ENCODE peak calls at places on chromosomes 12 and 14, in four cellular contexts. Y is thoracic aorta, J is HepG2, G is lung. K is an unnamed sample.

GRCh38 chr12:22600226-22600625 is 24.7 kb upstream of the ETNK1 start:
- ATAC-seq in J (no peak), Y (no peak), G (no peak), K (no peak)

GRCh38 chr12:82966160-82966559 is 279.5 kb downstream of the TMTC2 start:
- ATAC-seq in G (no peak), Y (no peak), J (no peak), K (no peak)

GRCh38 chr14:53368714-53369191 is 215.6 kb upstream of the DDHD1 start:
- ATAC-seq in G (peak), Y (no peak), J (no peak), K (peak)

GRCh38 chr14:26130690-26131089 is 467.1 kb downstream of the NOVA1 start:
- ATAC-seq in G (no peak), Y (no peak), J (no peak), K (no peak)

GRCh38 chr14:63713765-63714164 is 14.1 kb downstream of the SGPP1 start:
- ATAC-seq in J (no peak), Y (no peak), G (no peak), K (peak)

GRCh38 chr12:132170637-132171292 is 26.5 kb downstream of the NOC4L start:
- ATAC-seq in Y (no peak), G (no peak), J (peak), K (no peak)

GRCh38 chr12:51721281-51721940 is 127.1 kb downstream of the FIGNL2 start:
- ATAC-seq in Y (no peak), J (no peak), G (no peak), K (peak)

GRCh38 chr12:95815635-95816212 is 25.2 kb upstream of the NTN4 start:
- ATAC-seq in G (no peak), J (peak), Y (no peak), K (peak)

GRCh38 chr12:112977641-112978040 is 678 bp upstream of the OAS2 start:
- ATAC-seq in Y (no peak), J (peak), G (no peak), K (no peak)

GRCh38 chr14:65926935-65927700 is 514.6 kb downstream of the FUT8 start:
- ATAC-seq in J (no peak), G (no peak), Y (no peak), K (no peak)

GRCh38 chr12:26402648-26403047 is 207.3 kb downstream of the SSPN start:
- ATAC-seq in J (peak), Y (no peak), G (peak), K (no peak)

GRCh38 chr12:68137278-68137930 is 22.1 kb downstream of the IFNG start:
- ATAC-seq in J (no peak), G (no peak), Y (no peak), K (no peak)

GRCh38 chr12:92899388-92900001 is 29.6 kb downstream of the EEA1 start:
- ATAC-seq in Y (peak), G (peak), J (peak), K (peak)

GRCh38 chr14:54502602-54503001 is 7.1 kb upstream of the CGRRF1 start:
- ATAC-seq in G (no peak), J (no peak), Y (no peak), K (peak)

GRCh38 chr14:87156878-87157277 is 836.1 kb downstream of the GALC start:
- ATAC-seq in G (no peak), Y (no peak), J (no peak), K (no peak)

GRCh38 chr12:12020762-12021161 is 50.0 kb upstream of the BCL2L14 start:
- ATAC-seq in J (no peak), Y (no peak), G (no peak), K (no peak)

GRCh38 chr14:60532442-60532841 is 23.5 kb downstream of the SIX6 start:
- ATAC-seq in G (no peak), J (no peak), Y (no peak), K (no peak)

GRCh38 chr14:76918751-76919421 is 92.7 kb downstream of the LRRC74A start:
- ATAC-seq in Y (peak), G (peak), J (peak), K (peak)

GRCh38 chr12:28253175-28253641 is 63.0 kb downstream of the CCDC91 start:
- ATAC-seq in Y (no peak), G (no peak), J (no peak), K (no peak)

GRCh38 chr12:95446511-95446910 is 27.4 kb upstream of the METAP2 start:
- ATAC-seq in Y (no peak), J (peak), G (no peak), K (peak)

GRCh38 chr14:88981948-88982347 is 157.5 kb downstream of the TTC8 start:
- ATAC-seq in Y (no peak), J (no peak), G (no peak), K (no peak)

GRCh38 chr12:42370013-42370412 is 44.0 kb downstream of the PPHLN1 start:
- ATAC-seq in Y (no peak), J (no peak), G (no peak), K (no peak)

GRCh38 chr12:27355486-27355885 is 22.9 kb downstream of the BMAL2 start:
- ATAC-seq in J (no peak), Y (no peak), G (no peak), K (no peak)

GRCh38 chr14:71432334-71432733 is 499.9 kb upstream of the RGS6 start:
- ATAC-seq in Y (no peak), G (no peak), J (no peak), K (no peak)

GRCh38 chr12:124149287-124149686 is 145.6 kb upstream of the RFLNA start:
- ATAC-seq in G (no peak), J (no peak), Y (no peak), K (no peak)

GRCh38 chr14:80313806-80314205 is 102.5 kb upstream of the DIO2 start:
- ATAC-seq in G (no peak), J (no peak), Y (no peak), K (no peak)

GRCh38 chr12:89777685-89778379 is 69.2 kb upstream of the ATP2B1 start:
- ATAC-seq in G (no peak), Y (no peak), J (no peak), K (no peak)

GRCh38 chr14:91977909-91978308 is 30.4 kb upstream of the FBLN5 start:
- ATAC-seq in Y (peak), G (no peak), J (no peak), K (no peak)

GRCh38 chr12:115205755-115206308 is 521.9 kb upstream of the TBX3 start:
- ATAC-seq in Y (no peak), G (no peak), J (no peak), K (no peak)

GRCh38 chr14:74202113-74202512 is 37.1 kb upstream of the VSX2 start:
- ATAC-seq in J (no peak), Y (no peak), G (no peak), K (no peak)

GRCh38 chr12:8590842-8591545 is 21.7 kb downstream of the AICDA start:
- ATAC-seq in G (no peak), Y (no peak), J (peak), K (no peak)

GRCh38 chr12:110141389-110141788 is 17.2 kb downstream of the IFT81 start:
- ATAC-seq in Y (peak), G (no peak), J (no peak), K (peak)

GRCh38 chr14:103118019-103118662 is 5.1 kb upstream of the TNFAIP2 start:
- ATAC-seq in J (no peak), G (peak), Y (no peak), K (peak)

GRCh38 chr14:91291786-91292405 is 47.4 kb upstream of the GPR68 start:
- ATAC-seq in G (no peak), J (no peak), Y (no peak), K (no peak)

GRCh38 chr12:31261744-31262143 is 64.2 kb downstream of the SINHCAF start:
- ATAC-seq in Y (no peak), G (no peak), J (no peak), K (no peak)

GRCh38 chr12:13127476-13127875 is 24.0 kb upstream of the GSG1 start:
- ATAC-seq in J (peak), G (no peak), Y (no peak), K (no peak)

GRCh38 chr14:106788534-106788933 is 1262.2 kb downstream of the TMEM121 start:
- ATAC-seq in G (no peak), Y (no peak), J (no peak), K (no peak)

DNA sequence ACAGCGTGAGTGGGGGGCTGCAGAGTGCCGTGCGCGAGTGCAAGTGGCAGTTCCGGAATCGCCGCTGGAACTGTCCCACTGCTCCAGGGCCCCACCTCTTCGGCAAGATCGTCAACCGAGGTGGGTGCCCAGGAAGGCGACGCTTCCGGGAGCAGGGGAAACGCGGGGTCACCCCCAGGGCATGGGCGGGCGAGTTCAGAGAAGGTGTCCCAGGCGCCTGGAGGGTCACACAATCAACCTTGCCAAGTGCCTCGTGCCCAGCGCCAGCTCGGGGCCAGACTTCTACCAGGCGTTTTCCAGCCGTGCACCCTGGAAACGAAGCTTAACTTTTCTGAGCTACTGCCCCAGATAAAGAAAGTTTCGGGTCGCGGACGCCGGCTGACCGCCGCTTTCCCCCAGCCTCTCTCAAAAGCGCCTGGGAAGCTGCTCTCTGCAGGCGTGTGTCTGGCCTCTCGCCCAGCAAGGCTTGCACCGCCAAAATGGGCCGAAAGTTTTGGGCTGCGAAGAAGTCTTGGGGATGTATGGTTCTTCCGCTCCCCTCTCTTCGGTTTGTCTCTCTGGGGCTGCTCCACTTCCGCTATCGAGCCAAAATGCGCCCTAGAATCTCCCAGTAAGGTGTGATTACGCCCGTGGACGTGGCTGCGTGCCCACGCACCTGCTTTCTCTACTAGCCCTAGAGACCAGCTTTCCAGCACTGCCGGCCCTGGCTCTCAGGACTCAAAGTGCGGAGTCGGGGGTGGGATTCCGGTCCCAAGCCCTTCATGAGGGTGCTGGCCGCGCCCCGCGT is 1.7 kb downstream of the WNT1 start:
- ATAC-seq in G (no peak), Y (no peak), J (no peak), K (no peak)
- H3K27ac ChIP-seq in G (no peak), Y (no peak), J (no peak), K (no peak)

DNA sequence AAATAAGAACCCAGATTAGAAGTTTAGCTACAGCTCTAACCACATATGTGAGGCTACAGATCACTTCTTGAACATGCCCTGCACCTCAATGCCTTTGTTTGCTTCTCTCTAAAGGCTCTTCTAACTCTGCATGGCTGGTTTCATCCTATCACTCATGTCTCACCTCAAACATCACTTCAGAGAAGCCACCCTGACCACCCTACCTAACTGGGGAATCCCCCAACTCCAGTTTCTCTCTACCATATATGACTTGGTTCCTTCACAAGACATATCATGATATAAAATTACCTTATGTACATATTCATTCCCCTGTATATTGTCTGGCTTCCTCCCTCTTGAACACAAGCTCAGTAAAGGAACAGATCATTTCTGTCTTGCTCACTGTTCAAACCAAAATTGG is 250.2 kb upstream of the GRIP1 start:
- ATAC-seq in Y (no peak), J (no peak), G (no peak), K (no peak)
- H3K27ac ChIP-seq in Y (no peak), J (no peak), G (no peak), K (no peak)

GRCh38 chr12:53600490-53601295 is 25.5 kb downstream of the ATF7 start:
- ATAC-seq in G (no peak), Y (no peak), J (no peak), K (no peak)

GRCh38 chr12:53603804-53604203 is 22.4 kb downstream of the ATF7 start:
- ATAC-seq in Y (no peak), J (no peak), G (no peak), K (no peak)

GRCh38 chr12:53601296-53601847 is 24.8 kb downstream of the ATF7 start:
- ATAC-seq in Y (no peak), G (no peak), J (no peak), K (no peak)

GRCh38 chr12:53603196-53603595 is 23.0 kb downstream of the ATF7 start:
- ATAC-seq in J (no peak), Y (no peak), G (no peak), K (no peak)

GRCh38 chr12:53602176-53602942 is 23.8 kb downstream of the ATF7 start:
- ATAC-seq in G (no peak), J (no peak), Y (no peak), K (no peak)
- H3K27ac ChIP-seq in G (no peak), J (no peak), Y (peak), K (no peak)

DNA sequence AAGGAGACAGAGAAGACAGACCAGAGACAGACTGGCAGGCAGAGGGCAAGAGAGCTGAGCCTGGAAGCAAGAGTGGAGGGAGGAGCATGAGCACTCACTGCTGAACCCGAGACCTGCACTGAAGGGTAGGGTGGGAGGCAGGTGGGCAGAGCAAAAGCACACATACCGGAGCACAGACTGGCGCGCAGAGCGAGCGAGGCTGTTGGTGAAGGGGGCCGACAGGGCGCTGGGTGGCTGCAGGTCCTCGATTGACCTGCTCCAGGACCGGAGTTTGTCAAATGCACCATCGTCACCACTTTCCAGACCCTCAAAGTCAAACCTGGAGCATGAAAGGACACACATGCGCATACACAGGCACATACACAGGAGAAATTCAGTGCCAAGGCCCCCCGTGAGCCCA is 34.9 kb downstream of the PRPF40B start:
- ATAC-seq in Y (no peak), J (no peak), G (no peak), K (no peak)
- H3K27ac ChIP-seq in Y (no peak), J (no peak), G (no peak), K (no peak)

K was measured in gastroesophageal sphincter.